ENCODE peak calls at places on chromosomes 1 and 21, in six cellular contexts. M is IMR-90, R is H1, W is neuronal stem cell, U is H9, I is mesenchymal stem cell. P is an unnamed sample.
A peak's percentile ranks its signal among the peaks of the same experiment; 100 is the strongest.

GRCh38 chr1:24417681-24418080 is 2.1 kb downstream of the NIPAL3 start:
- DNase-seq in M (peak; percentile 65), R (no peak), W (no peak), U (no peak), I (peak; percentile 61), P (peak; percentile 41)

GRCh38 chr1:232519186-232519585 is 110.7 kb downstream of the SIPA1L2 start:
- DNase-seq in M (no peak), R (no peak), W (no peak), U (no peak), I (no peak), P (no peak)

GRCh38 chr1:180778782-180779398 is 133.8 kb upstream of the KIAA1614 start:
- DNase-seq in M (no peak), R (no peak), W (no peak), U (peak; percentile 33), I (no peak), P (no peak)

GRCh38 chr1:192810253-192810880 is 1.5 kb downstream of the RGS2 start:
- DNase-seq in M (peak; percentile 82), R (no peak), W (peak; percentile 53), U (no peak), I (peak; percentile 79), P (no peak)

GRCh38 chr1:228695015-228695955 is 40.0 kb upstream of the RHOU start:
- DNase-seq in M (no peak), R (no peak), W (no peak), U (no peak), I (no peak), P (no peak)

GRCh38 chr21:38599381-38599975 is 101.2 kb upstream of the ERG start:
- DNase-seq in M (no peak), R (no peak), W (no peak), U (no peak), I (no peak), P (no peak)

GRCh38 chr1:21324368-21325137 is 34.3 kb upstream of the ECE1 start:
- DNase-seq in M (peak; percentile 91), R (no peak), W (no peak), U (no peak), I (peak; percentile 95), P (peak; percentile 89)

GRCh38 chr21:37061926-37062591 is 10.8 kb downstream of the PIGP start:
- DNase-seq in M (no peak), R (no peak), W (no peak), U (no peak), I (peak; percentile 46), P (peak; percentile 55)

GRCh38 chr1:86507935-86508582 is 38.8 kb upstream of the CLCA4 start:
- DNase-seq in M (peak; percentile 38), R (no peak), W (no peak), U (peak; percentile 41), I (peak; percentile 58), P (peak; percentile 39)

GRCh38 chr1:51463561-51463960 is 55.5 kb downstream of the EPS15 start:
- DNase-seq in M (no peak), R (no peak), W (no peak), U (no peak), I (no peak), P (no peak)

GRCh38 chr1:182631058-182631677 is 27.0 kb upstream of the RGS16 start:
- DNase-seq in M (no peak), R (no peak), W (no peak), U (no peak), I (no peak), P (no peak)

GRCh38 chr1:195717651-195718050 is 890.6 kb downstream of the KCNT2 start:
- DNase-seq in M (peak; percentile 61), R (no peak), W (no peak), U (no peak), I (peak; percentile 26), P (no peak)

GRCh38 chr1:172070055-172070454 is 228.8 kb downstream of the DNM3 start:
- DNase-seq in M (no peak), R (no peak), W (no peak), U (no peak), I (no peak), P (no peak)

GRCh38 chr1:172068334-172068733 is 227.0 kb downstream of the DNM3 start:
- DNase-seq in M (no peak), R (no peak), W (no peak), U (no peak), I (no peak), P (no peak)

DNA sequence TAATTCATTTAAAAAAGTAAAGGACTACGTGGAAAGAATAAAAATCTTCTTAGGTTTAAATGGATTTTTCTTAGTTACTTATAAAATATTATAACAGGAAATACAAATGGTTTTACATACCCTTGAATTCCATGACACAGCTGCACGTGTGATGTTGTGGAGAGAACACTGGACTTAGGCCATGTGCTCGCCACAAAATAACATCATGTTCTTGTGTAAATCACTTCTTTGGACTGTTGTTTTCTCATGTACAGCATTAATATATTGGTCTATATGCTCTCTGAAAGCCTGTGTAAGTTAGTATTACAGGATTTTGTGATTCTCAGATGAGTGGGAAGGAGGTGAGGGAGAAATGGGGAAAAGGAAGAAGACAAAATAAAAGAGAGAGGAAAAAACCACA is 228.2 kb downstream of the DNM3 start:
- DNase-seq in M (peak; percentile 24), R (no peak), W (no peak), U (no peak), I (no peak), P (no peak)
- H4K91ac ChIP-seq in M (no peak overlapping the region), R (no peak overlapping the region), W (no peak overlapping the region), U (no peak overlapping the region), I (no peak overlapping the region), P (no peak overlapping the region)

GRCh38 chr1:40612345-40612831 is 53.1 kb downstream of the RIMS3 start:
- DNase-seq in M (peak; percentile 52), R (peak; percentile 83), W (peak; percentile 60), U (peak; percentile 77), I (peak; percentile 66), P (peak; percentile 81)
- H2AFZ ChIP-seq in M (peak overlapping the region; percentile 1), R (peak overlapping the region; percentile 72), W (no peak overlapping the region), U (no peak overlapping the region), I (no peak overlapping the region), P (no peak overlapping the region)

DNA sequence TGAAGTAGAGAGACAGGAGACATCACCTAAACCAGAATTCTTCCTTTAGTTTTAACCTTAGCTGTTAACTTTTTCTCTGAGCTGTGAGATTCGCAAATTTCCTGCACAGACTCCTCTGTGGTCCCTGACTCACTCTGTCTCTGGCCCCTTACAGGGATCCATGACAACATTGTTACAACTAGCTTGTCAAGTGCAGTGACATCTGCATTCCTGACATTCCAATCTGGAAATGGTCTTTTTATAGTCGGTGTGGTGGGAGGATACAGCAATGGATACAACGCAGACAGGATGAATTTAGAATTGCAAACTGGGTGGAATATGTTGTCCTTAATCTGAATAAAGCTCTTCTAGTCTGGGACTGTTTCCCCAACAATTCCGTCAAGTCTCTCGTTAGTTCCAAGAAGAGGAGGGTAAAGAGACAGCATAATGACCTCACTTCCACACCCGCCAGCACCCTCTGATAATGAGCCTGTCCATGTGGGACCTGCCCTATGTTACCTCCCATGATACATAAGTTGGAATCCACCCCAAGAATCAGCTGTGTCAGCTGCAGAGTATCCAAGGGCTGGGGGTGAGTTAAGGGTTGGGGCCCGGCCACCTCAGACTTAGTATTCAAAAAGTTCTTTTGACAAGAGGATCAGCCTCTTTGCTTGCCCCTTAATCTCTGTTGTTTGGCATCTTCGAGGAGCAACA is 49.4 kb downstream of the ILDR2 start:
- DNase-seq in M (peak; percentile 39), R (no peak), W (peak; percentile 40), U (no peak), I (peak; percentile 71), P (no peak)
- H4K91ac ChIP-seq in M (no peak overlapping the region), R (no peak overlapping the region), W (no peak overlapping the region), U (no peak overlapping the region), I (peak overlapping the region; percentile 18), P (no peak overlapping the region)

DNA sequence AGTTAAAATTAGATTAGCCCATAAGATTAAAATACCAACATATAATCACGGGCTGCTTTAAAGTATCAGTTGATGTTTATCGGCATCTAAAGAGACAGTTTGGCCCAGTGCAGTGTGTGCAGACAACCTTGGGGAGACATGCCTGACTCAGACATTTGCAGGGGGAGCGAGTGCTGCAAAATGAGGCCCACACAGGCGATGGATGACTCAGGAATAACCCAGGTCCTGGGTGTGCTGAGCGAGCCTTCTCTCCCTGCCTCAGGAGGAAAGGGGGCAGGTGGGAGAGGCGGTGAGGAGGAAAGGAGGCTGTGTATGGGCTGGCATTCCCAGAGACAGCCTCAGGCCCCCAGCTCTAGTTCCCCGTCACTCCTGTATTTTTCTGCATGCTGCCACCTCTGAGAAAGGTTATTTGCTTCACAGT is 9.0 kb downstream of the SLC9A1 start:
- DNase-seq in M (peak; percentile 94), R (no peak), W (no peak), U (no peak), I (peak; percentile 94), P (peak; percentile 43)
- H2AFZ ChIP-seq in M (peak overlapping the region; percentile 60), R (no peak overlapping the region), W (no peak overlapping the region), U (no peak overlapping the region), I (no peak overlapping the region), P (no peak overlapping the region)

DNA sequence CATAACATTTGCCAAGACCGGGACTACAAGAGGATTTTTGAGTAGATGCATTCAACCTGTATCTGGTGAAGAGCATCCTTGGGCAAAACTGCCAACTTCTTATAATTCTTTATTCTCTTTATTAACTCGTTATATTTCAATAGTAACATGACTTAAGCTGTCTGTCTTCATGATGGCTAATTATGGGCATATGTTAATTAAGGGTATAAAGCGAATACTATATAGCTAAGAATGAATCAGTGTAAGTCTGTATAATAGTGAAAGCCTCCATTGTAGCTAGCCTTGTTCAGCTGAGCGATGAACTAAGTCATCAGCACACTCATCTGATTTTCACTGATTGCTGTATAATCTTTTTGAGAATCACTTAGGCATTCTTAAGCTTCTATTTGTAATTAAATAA is 41.9 kb downstream of the XCL1 start:
- DNase-seq in M (no peak), R (no peak), W (no peak), U (no peak), I (no peak), P (no peak)
- H4K91ac ChIP-seq in M (no peak overlapping the region), R (no peak overlapping the region), W (no peak overlapping the region), U (no peak overlapping the region), I (no peak overlapping the region), P (no peak overlapping the region)

DNA sequence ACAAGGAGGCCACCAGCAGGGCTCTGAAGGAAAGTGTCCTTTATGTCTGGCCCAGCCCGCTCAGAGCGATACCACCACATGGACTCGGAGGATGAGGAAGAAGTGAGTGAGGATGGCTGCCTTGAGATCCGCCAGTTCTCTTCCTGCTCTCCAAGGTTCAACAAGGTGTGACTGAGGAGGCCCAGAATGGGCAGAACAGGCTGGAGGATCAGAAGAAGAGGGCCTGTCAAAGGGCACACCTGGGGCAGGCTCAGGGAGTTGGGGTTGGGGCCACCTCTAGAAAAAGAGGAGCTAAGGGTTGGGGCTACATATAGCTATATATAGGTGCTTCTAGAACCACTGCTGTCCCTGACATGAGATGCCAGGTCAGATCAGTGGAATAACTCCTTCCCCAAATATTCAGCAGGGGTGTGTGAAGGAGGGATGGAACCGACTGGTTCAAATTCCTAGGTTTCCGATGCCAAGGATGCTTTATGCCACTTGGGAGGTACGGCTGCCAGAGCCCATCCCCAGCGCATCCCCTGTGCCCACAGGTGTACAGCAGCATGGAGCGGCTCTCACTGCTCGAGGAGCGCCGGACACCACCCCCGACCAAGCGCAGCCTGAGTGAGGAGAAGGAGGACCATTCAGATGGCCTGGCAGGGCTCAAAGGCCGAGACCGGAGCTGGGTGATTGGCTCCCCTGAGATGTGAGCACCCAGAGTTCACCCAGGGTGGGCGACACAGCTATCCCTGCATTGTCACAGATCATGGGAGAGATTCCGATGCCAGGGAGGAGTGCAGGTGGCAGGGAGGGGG is 102.2 kb downstream of the PIK3R3 start:
- DNase-seq in M (no peak), R (no peak), W (no peak), U (peak; percentile 17), I (no peak), P (no peak)
- H2AFZ ChIP-seq in M (no peak overlapping the region), R (no peak overlapping the region), W (no peak overlapping the region), U (no peak overlapping the region), I (no peak overlapping the region), P (no peak overlapping the region)

P was measured in trophoblast cell.